ENCODE peak calls at places on chromosomes 4 and X, in four cellular contexts. B, I, E and C are unnamed samples.

GRCh38 chrX:121433289-121433688 is 385.9 kb downstream of the GLUD2 start:
- DNase-seq in B (no peak), E (no peak), I (no peak), C (no peak)

GRCh38 chr4:154082760-154083530 is 294.1 kb upstream of the SFRP2 start:
- DNase-seq in B (peak), E (no peak), I (peak), C (no peak)

GRCh38 chrX:2823795-2824386 is 4.8 kb upstream of the GYG2 start:
- DNase-seq in I (no peak), B (no peak), E (no peak), C (no peak)

GRCh38 chr4:105496899-105497298 is 23.0 kb upstream of the PPA2 start:
- DNase-seq in B (no peak), I (peak), E (no peak), C (no peak)

GRCh38 chr4:112560084-112560483 is 44.1 kb upstream of the NEUROG2 start:
- DNase-seq in B (no peak), I (no peak), E (no peak), C (no peak)

GRCh38 chr4:23477905-23478304 is 411.9 kb downstream of the PPARGC1A start:
- DNase-seq in E (no peak), I (no peak), B (no peak), C (no peak)

GRCh38 chr4:132097046-132097445 is 1052.0 kb upstream of the PCDH10 start:
- DNase-seq in B (no peak), I (no peak), E (no peak), C (no peak)

GRCh38 chrX:154370300-154370881 is 4.0 kb downstream of the FLNA start:
- DNase-seq in B (no peak), I (no peak), E (no peak), C (peak)

GRCh38 chr4:94463771-94464170 is 12.0 kb downstream of the PDLIM5 start:
- DNase-seq in E (no peak), B (no peak), I (no peak), C (no peak)

GRCh38 chr4:139568206-139568969 is 12.4 kb upstream of the SETD7 start:
- DNase-seq in E (no peak), I (no peak), B (no peak), C (no peak)

GRCh38 chrX:111100191-111100590 is 4.2 kb downstream of the PAK3 start:
- DNase-seq in E (no peak), B (peak), I (peak), C (no peak)

GRCh38 chr4:185143596-185143969 is 517 bp downstream of the SLC25A4 start:
- DNase-seq in B (no peak), I (peak), E (no peak), C (no peak)

GRCh38 chr4:105978684-105979296 is 83.5 kb downstream of the NPNT start:
- DNase-seq in I (peak), B (no peak), E (no peak), C (no peak)

GRCh38 chrX:109735241-109735744 is 2.2 kb upstream of the ACSL4 start:
- DNase-seq in I (no peak), B (no peak), E (no peak), C (no peak)

GRCh38 chr4:175934492-175934891 is 122.4 kb upstream of the GPM6A start:
- DNase-seq in B (no peak), E (no peak), I (no peak), C (no peak)

GRCh38 chr4:26204249-26204825 is 116.5 kb upstream of the RBPJ start:
- DNase-seq in I (no peak), E (no peak), B (no peak), C (no peak)

GRCh38 chr4:119810001-119810400 is 181.4 kb upstream of the PDE5A start:
- DNase-seq in E (no peak), I (no peak), B (no peak), C (no peak)

GRCh38 chrX:44344194-44344593 is 722 bp upstream of the EFHC2 start:
- DNase-seq in I (no peak), B (no peak), E (peak), C (no peak)

GRCh38 chrX:71637848-71638247 is 19.5 kb upstream of the CXCR3 start:
- DNase-seq in B (no peak), E (no peak), I (peak), C (no peak)

GRCh38 chr4:23857353-23857752 is 32.5 kb downstream of the PPARGC1A start:
- DNase-seq in B (no peak), E (no peak), I (no peak), C (no peak)

GRCh38 chr4:122003335-122003734 is 51.5 kb upstream of the TRPC3 start:
- DNase-seq in B (peak), I (peak), E (no peak), C (no peak)

GRCh38 chr4:92234393-92235176 is 69.2 kb upstream of the GRID2 start:
- DNase-seq in B (no peak), I (peak), E (no peak), C (no peak)

GRCh38 chrX:150547511-150548115 is 20.8 kb upstream of the MTM1 start:
- DNase-seq in I (no peak), E (no peak), B (peak), C (no peak)

GRCh38 chr4:56130609-56131150 is 181.9 kb downstream of the CEP135 start:
- DNase-seq in I (no peak), B (no peak), E (no peak), C (no peak)

GRCh38 chrX:68500105-68500504 is 1.3 kb downstream of the YIPF6 start:
- DNase-seq in E (no peak), B (no peak), I (no peak), C (no peak)

GRCh38 chr4:19693949-19694597 is 557.6 kb upstream of the SLIT2 start:
- DNase-seq in E (no peak), B (no peak), I (no peak), C (no peak)

GRCh38 chr4:3482707-3483106 is 19.6 kb downstream of the DOK7 start:
- DNase-seq in E (no peak), B (no peak), I (no peak), C (no peak)

GRCh38 chr4:1608196-1608820 is 75.8 kb downstream of the FAM53A start:
- DNase-seq in I (no peak), B (no peak), E (no peak), C (no peak)

GRCh38 chr4:44629280-44629866 is 22.1 kb downstream of the YIPF7 start:
- DNase-seq in E (no peak), B (peak), I (peak), C (no peak)

GRCh38 chr4:57156242-57156990 is 46.2 kb upstream of the IGFBP7 start:
- DNase-seq in I (peak), E (no peak), B (no peak), C (no peak)

GRCh38 chr4:64584981-64585557 is 175.8 kb upstream of the TECRL start:
- DNase-seq in E (no peak), I (peak), B (no peak), C (no peak)

GRCh38 chrX:48835524-48836329 is at the start of gene PCSK1N:
- DNase-seq in B (peak), E (no peak), I (peak), C (no peak)

GRCh38 chr4:182955411-182955810 is 38.2 kb upstream of the DCTD start:
- DNase-seq in B (no peak), I (no peak), E (no peak), C (no peak)